ENCODE peak calls at places on chromosomes 4 and X, in five cellular contexts. T, B, A, W and Q are unnamed samples.

GRCh38 chr4:26235500-26235899 is 85.3 kb upstream of the RBPJ start:
- DNase-seq in T (no peak), W (peak), B (peak), A (peak), Q (no peak)

GRCh38 chr4:139015948-139016451 is 419 bp downstream of the NOCT start:
- DNase-seq in A (no peak), T (peak), B (peak), W (no peak), Q (peak)

GRCh38 chrX:119654112-119654531 is 38.8 kb downstream of the SEPTIN6 start:
- DNase-seq in W (no peak), A (peak), T (no peak), B (peak), Q (no peak)

GRCh38 chr4:123042095-123042494 is 119.7 kb upstream of the NUDT6 start:
- DNase-seq in W (no peak), A (no peak), B (no peak), T (no peak), Q (no peak)

GRCh38 chr4:165631208-165631894 is 241.7 kb upstream of the TLL1 start:
- DNase-seq in T (no peak), B (no peak), A (peak), W (peak), Q (no peak)

GRCh38 chr4:55754754-55755350 is 64.7 kb upstream of the EXOC1L start:
- DNase-seq in T (peak), B (no peak), A (peak), W (no peak), Q (no peak)

GRCh38 chrX:103550415-103551051 is 31.2 kb upstream of the RAB40A start:
- DNase-seq in A (no peak), W (no peak), B (no peak), T (no peak), Q (no peak)

GRCh38 chrX:108225456-108225730 is 133.8 kb downstream of the ATG4A start:
- DNase-seq in T (no peak), W (no peak), B (no peak), A (peak), Q (no peak)

GRCh38 chr4:26782168-26782829 is 78.3 kb upstream of the STIM2 start:
- DNase-seq in T (no peak), A (no peak), B (peak), W (no peak), Q (no peak)

GRCh38 chrX:11381464-11381863 is 88.3 kb downstream of the AMELX start:
- DNase-seq in T (peak), A (peak), W (peak), B (peak), Q (peak)

GRCh38 chr4:143531368-143531767 is 17.9 kb downstream of the SMARCA5 start:
- DNase-seq in T (peak), A (peak), W (peak), B (no peak), Q (peak)

GRCh38 chr4:17168571-17168970 is 270.1 kb upstream of the LDB2 start:
- DNase-seq in T (peak), A (no peak), W (peak), B (peak), Q (no peak)

GRCh38 chr4:139913398-139913990 is 240.5 kb downstream of the MAML3 start:
- DNase-seq in W (no peak), B (no peak), A (no peak), T (peak), Q (no peak)

GRCh38 chr4:114383055-114383454 is 215.6 kb upstream of the UGT8 start:
- DNase-seq in A (no peak), T (no peak), B (peak), W (no peak), Q (no peak)

GRCh38 chr4:6892190-6892908 is 17.3 kb upstream of the TBC1D14 start:
- DNase-seq in W (peak), A (peak), T (peak), B (peak), Q (peak)

GRCh38 chr4:174454815-174455473 is 67.3 kb downstream of the HPGD start:
- DNase-seq in T (no peak), A (no peak), W (no peak), B (no peak), Q (no peak)

GRCh38 chr4:156948133-156948532 is 23.5 kb downstream of the PDGFC start:
- DNase-seq in B (no peak), W (no peak), A (no peak), T (no peak), Q (no peak)

GRCh38 chr4:19194672-19195071 is 1057.0 kb upstream of the SLIT2 start:
- DNase-seq in A (no peak), W (no peak), T (no peak), B (no peak), Q (no peak)

GRCh38 chr4:76594152-76594551 is 159.1 kb downstream of the SHROOM3 start:
- DNase-seq in T (no peak), W (no peak), B (no peak), A (no peak), Q (no peak)

GRCh38 chr4:114334808-114335739 is 263.5 kb upstream of the UGT8 start:
- DNase-seq in W (no peak), T (no peak), A (no peak), B (no peak), Q (no peak)

GRCh38 chrX:85808217-85808616 is 239.1 kb downstream of the CHM start:
- DNase-seq in A (peak), B (no peak), T (no peak), W (no peak), Q (no peak)

GRCh38 chrX:108167211-108167872 is 75.8 kb downstream of the ATG4A start:
- DNase-seq in W (no peak), B (no peak), T (peak), A (peak), Q (no peak)

GRCh38 chr4:97349468-97350186 is 793.6 kb downstream of the STPG2 start:
- DNase-seq in B (no peak), A (no peak), T (no peak), W (no peak), Q (no peak)

GRCh38 chr4:43047044-43047443 is 154.5 kb downstream of the GRXCR1 start:
- DNase-seq in A (no peak), W (no peak), B (no peak), T (no peak), Q (no peak)

GRCh38 chr4:37845201-37845600 is 18.7 kb downstream of the PGM2 start:
- DNase-seq in W (no peak), B (no peak), T (no peak), A (no peak), Q (no peak)

GRCh38 chr4:151690164-151690856 is 70.5 kb downstream of the GATB start:
- DNase-seq in B (peak), T (peak), A (no peak), W (peak), Q (no peak)

GRCh38 chr4:39555472-39555871 is 28.2 kb upstream of the UGDH start:
- DNase-seq in B (no peak), A (no peak), W (no peak), T (no peak), Q (no peak)

GRCh38 chrX:54812306-54812705 is 4.8 kb downstream of the MAGED2 start:
- DNase-seq in T (no peak), A (no peak), B (no peak), W (no peak), Q (no peak)